ENCODE peak calls at places on chromosome 4, in six cellular contexts. E is suprapubic skin; I is ovary; H is adipocyte; W is CD8-positive, alpha-beta memory T cell; K is gastrocnemius medialis. G is an unnamed sample. For H3K4me1, the result is how much of the 10 kb centered on the place peaks cover.

GRCh38 chr4:911871-912490 is 20.1 kb downstream of the GAK start:
- DNase-seq in E (no peak), I (no peak), H (no peak), W (no peak), K (no peak), G (no peak)

GRCh38 chr4:145681956-145682355 is 2.0 kb downstream of the C4orf51 start:
- DNase-seq in E (no peak), I (no peak), H (peak), W (no peak), K (no peak), G (no peak)

GRCh38 chr4:149841686-149842085 is 26.0 kb upstream of the IQCM start:
- DNase-seq in E (no peak), I (no peak), H (no peak), W (no peak), K (no peak), G (no peak)

GRCh38 chr4:152886201-152886600 is 49.9 kb upstream of the FHDC1 start:
- DNase-seq in E (no peak), I (no peak), H (no peak), W (no peak), K (no peak), G (no peak)

GRCh38 chr4:13872145-13872544 is 244.6 kb upstream of the BOD1L1 start:
- DNase-seq in E (no peak), I (no peak), H (no peak), W (no peak), K (no peak), G (no peak)

GRCh38 chr4:156596026-156596425 is 375.6 kb downstream of the PDGFC start:
- DNase-seq in E (no peak), I (no peak), H (peak), W (no peak), K (no peak), G (no peak)

GRCh38 chr4:60724623-60725022 is 475.5 kb upstream of the ADGRL3 start:
- DNase-seq in E (no peak), I (no peak), H (peak), W (no peak), K (no peak), G (no peak)

GRCh38 chr4:104262678-104263077 is 232.0 kb downstream of the CXXC4 start:
- DNase-seq in E (no peak), I (no peak), H (no peak), W (no peak), K (no peak), G (no peak)

GRCh38 chr4:7043521-7044414 is 596 bp downstream of the TADA2B start:
- DNase-seq in E (peak), I (peak), H (peak), W (peak), K (peak), G (peak)

GRCh38 chr4:156779774-156780173 is 191.8 kb downstream of the PDGFC start:
- DNase-seq in E (no peak), I (no peak), H (no peak), W (no peak), K (no peak), G (no peak)

GRCh38 chr4:165814256-165815010 is 58.6 kb upstream of the TLL1 start:
- DNase-seq in E (no peak), I (no peak), H (no peak), W (no peak), K (no peak), G (no peak)

GRCh38 chr4:89254847-89255246 is 52.8 kb downstream of the GPRIN3 start:
- DNase-seq in E (no peak), I (no peak), H (peak), W (peak), K (no peak), G (no peak)

GRCh38 chr4:26780524-26780923 is 80.1 kb upstream of the STIM2 start:
- DNase-seq in E (no peak), I (no peak), H (peak), W (no peak), K (no peak), G (no peak)

GRCh38 chr4:124932447-124932846 is 219.9 kb upstream of the ANKRD50 start:
- DNase-seq in E (no peak), I (no peak), H (no peak), W (no peak), K (no peak), G (no peak)

GRCh38 chr4:173121044-173121685 is 47.4 kb upstream of the GALNT7 start:
- DNase-seq in E (no peak), I (no peak), H (peak), W (no peak), K (peak), G (no peak)

GRCh38 chr4:6441202-6441582 is 31.2 kb downstream of the PPP2R2C start:
- DNase-seq in E (no peak), I (no peak), H (no peak), W (no peak), K (no peak), G (no peak)

GRCh38 chr4:159446266-159446976 is 343.5 kb downstream of the RAPGEF2 start:
- DNase-seq in E (no peak), I (no peak), H (peak), W (no peak), K (peak), G (no peak)

GRCh38 chr4:122798101-122798500 is 28.5 kb upstream of the FGF2 start:
- DNase-seq in E (no peak), I (peak), H (peak), W (no peak), K (no peak), G (peak)

GRCh38 chr4:68951806-68952585 is 392 bp upstream of the UGT2A3 start:
- DNase-seq in E (no peak), I (no peak), H (no peak), W (no peak), K (no peak), G (no peak)

GRCh38 chr4:31059753-31060522 is 339.8 kb downstream of the PCDH7 start:
- DNase-seq in E (no peak), I (no peak), H (peak), W (no peak), K (no peak), G (no peak)

GRCh38 chr4:48445704-48446103 is 37.4 kb upstream of the SLC10A4 start:
- DNase-seq in E (no peak), I (no peak), H (peak), W (no peak), K (no peak), G (no peak)

GRCh38 chr4:112847045-112847444 is 202.4 kb upstream of the ANK2 start:
- DNase-seq in E (no peak), I (no peak), H (no peak), W (no peak), K (no peak), G (no peak)

GRCh38 chr4:152936446-152937279 is 540 bp downstream of the FHDC1 start:
- DNase-seq in E (peak), I (no peak), H (peak), W (no peak), K (no peak), G (no peak)

GRCh38 chr4:97152159-97152558 is 991.1 kb downstream of the STPG2 start:
- DNase-seq in E (no peak), I (no peak), H (no peak), W (no peak), K (no peak), G (no peak)

GRCh38 chr4:87465739-87466366 is 43.5 kb downstream of the NUDT9 start:
- DNase-seq in E (no peak), I (no peak), H (peak), W (peak), K (no peak), G (no peak)

GRCh38 chr4:36053931-36054330 is 190.4 kb downstream of the ARAP2 start:
- DNase-seq in E (no peak), I (no peak), H (no peak), W (no peak), K (no peak), G (no peak)

GRCh38 chr4:127622923-127623754 is 9.6 kb upstream of the INTU start:
- DNase-seq in E (no peak), I (peak), H (peak), W (no peak), K (no peak), G (peak)

GRCh38 chr4:30744957-30745640 is 24.9 kb downstream of the PCDH7 start:
- DNase-seq in E (no peak), I (no peak), H (peak), W (no peak), K (no peak), G (no peak)

GRCh38 chr4:179976777-179977176 is 2266.4 kb upstream of the TENM3 start:
- DNase-seq in E (no peak), I (no peak), H (no peak), W (no peak), K (no peak), G (no peak)

GRCh38 chr4:111991797-111992196 is 153.5 kb upstream of the FAM241A start:
- DNase-seq in E (no peak), I (no peak), H (peak), W (no peak), K (no peak), G (no peak)

GRCh38 chr4:81617569-81617968 is 145.9 kb upstream of the RASGEF1B start:
- DNase-seq in E (no peak), I (no peak), H (no peak), W (no peak), K (no peak), G (no peak)

GRCh38 chr4:26484032-26484515 is 6.2 kb downstream of the CCKAR start:
- DNase-seq in E (no peak), I (no peak), H (peak), W (no peak), K (no peak), G (no peak)

GRCh38 chr4:98181815-98182214 is 38.5 kb upstream of the STPG2 start:
- DNase-seq in E (no peak), I (no peak), H (peak), W (no peak), K (no peak), G (no peak)

GRCh38 chr4:153061971-153062370 is 125.8 kb downstream of the FHDC1 start:
- DNase-seq in E (no peak), I (no peak), H (no peak), W (no peak), K (no peak), G (no peak)

GRCh38 chr4:140097572-140097971 is 56.4 kb downstream of the MAML3 start:
- DNase-seq in E (no peak), I (no peak), H (no peak), W (no peak), K (no peak), G (no peak)

GRCh38 chr4:37661643-37662221 is 24.4 kb downstream of the RELL1 start:
- DNase-seq in E (no peak), I (no peak), H (peak), W (no peak), K (no peak), G (no peak)

GRCh38 chr4:37662861-37663390 is 23.2 kb downstream of the RELL1 start:
- DNase-seq in E (no peak), I (no peak), H (no peak), W (no peak), K (no peak), G (peak)

GRCh38 chr4:37664696-37665095 is 21.5 kb downstream of the RELL1 start:
- DNase-seq in E (no peak), I (no peak), H (no peak), W (no peak), K (no peak), G (no peak)

GRCh38 chr4:37663552-37663951 is 22.6 kb downstream of the RELL1 start:
- DNase-seq in E (no peak), I (no peak), H (no peak), W (no peak), K (no peak), G (no peak)

GRCh38 chr4:37662306-37662705 is 23.9 kb downstream of the RELL1 start:
- DNase-seq in E (no peak), I (no peak), H (no peak), W (no peak), K (no peak), G (no peak)
- H3K4me3 ChIP-seq in E (no peak), I (no peak), H (no peak), W (no peak), K (no peak), G (peak)

GRCh38 chr4:8185930-8186329 is 13.2 kb upstream of the SH3TC1 start:
- DNase-seq in E (no peak), I (no peak), H (peak), W (no peak), K (no peak), G (no peak)

GRCh38 chr4:8188743-8189550 is 10.1 kb upstream of the SH3TC1 start:
- DNase-seq in E (peak), I (no peak), H (no peak), W (no peak), K (peak), G (peak)

GRCh38 chr4:8189551-8190466 is 9.3 kb upstream of the SH3TC1 start:
- DNase-seq in E (no peak), I (no peak), H (no peak), W (no peak), K (no peak), G (no peak)

GRCh38 chr4:8186883-8187282 is 12.2 kb upstream of the SH3TC1 start:
- DNase-seq in E (no peak), I (no peak), H (no peak), W (no peak), K (no peak), G (no peak)

DNA sequence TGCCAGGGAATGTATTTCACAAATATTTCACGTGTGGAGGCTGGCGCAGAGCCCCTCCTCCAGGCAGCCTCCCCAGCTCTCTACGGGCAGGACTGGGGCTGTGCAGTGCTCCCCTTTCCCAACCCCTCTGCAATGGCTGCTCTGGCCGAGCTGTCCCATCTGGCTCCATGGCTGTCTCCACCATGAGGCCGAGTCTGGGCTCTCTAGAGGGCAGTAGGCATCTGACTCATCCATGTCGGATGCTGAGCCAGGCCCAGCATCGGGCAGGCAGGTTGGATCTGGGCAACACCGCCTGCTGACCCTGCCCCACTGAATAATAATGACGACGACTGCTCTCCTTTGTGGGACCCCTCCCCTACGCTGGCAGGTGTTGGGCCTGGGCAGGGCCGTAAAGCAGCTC is 11.0 kb upstream of the SH3TC1 start:
- DNase-seq in E (no peak), I (no peak), H (no peak), W (no peak), K (peak), G (no peak)
- H3K4me1 ChIP-seq in E (half or more), I (under half), H (under half), W (under half), K (half or more), G (half or more)

GRCh38 chr4:144421839-144422565 is 224.0 kb upstream of the HHIP start:
- DNase-seq in E (no peak), I (no peak), H (no peak), W (no peak), K (no peak), G (no peak)

GRCh38 chr4:144423930-144424329 is 222.0 kb upstream of the HHIP start:
- DNase-seq in E (no peak), I (no peak), H (no peak), W (no peak), K (no peak), G (no peak)

GRCh38 chr4:144421056-144421455 is 224.9 kb upstream of the HHIP start:
- DNase-seq in E (no peak), I (no peak), H (no peak), W (no peak), K (no peak), G (no peak)
- H3K4me3 ChIP-seq in E (no peak), I (no peak), H (no peak), W (no peak), K (no peak), G (no peak)

GRCh38 chr4:78152795-78153194 is 95.7 kb downstream of the FRAS1 start:
- DNase-seq in E (no peak), I (no peak), H (no peak), W (no peak), K (no peak), G (no peak)
- H3K4me1 ChIP-seq in E (under half), I (under half), H (under half), W (under half), K (under half), G (under half)

DNA sequence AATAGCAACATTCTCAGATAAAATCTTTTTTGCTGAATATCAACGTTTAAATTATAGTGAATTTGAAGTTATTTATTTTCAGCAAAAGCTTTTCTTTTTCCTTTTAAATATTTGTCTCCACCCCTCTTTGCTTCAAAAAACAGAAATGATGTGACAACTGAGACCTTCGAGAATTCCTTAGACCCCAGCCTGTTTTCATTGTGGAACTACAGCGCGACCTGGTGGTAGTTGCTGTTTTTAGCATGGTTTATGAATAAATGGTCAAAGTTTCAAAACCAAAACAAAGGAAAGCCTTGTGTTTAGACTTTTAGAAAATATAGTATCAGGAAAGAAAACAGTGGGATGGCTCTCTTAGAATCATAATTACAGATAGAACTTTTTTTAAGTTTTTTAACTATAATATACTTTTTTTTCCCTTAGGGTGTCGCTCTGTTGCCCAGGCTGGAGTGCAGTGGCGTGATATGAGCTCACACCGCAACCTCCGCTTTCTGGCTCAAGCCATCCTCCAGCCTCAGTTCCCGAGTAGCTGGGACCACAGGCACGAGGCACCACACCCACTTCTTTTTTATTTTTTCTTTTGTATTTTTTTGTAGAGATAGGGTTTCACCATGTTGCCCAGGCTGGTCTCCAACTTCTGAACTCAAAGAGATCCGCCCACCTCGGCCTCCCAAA is 26.8 kb upstream of the TMEM184C start:
- DNase-seq in E (no peak), I (peak), H (peak), W (no peak), K (no peak), G (peak)
- H3K4me3 ChIP-seq in E (no peak), I (no peak), H (no peak), W (no peak), K (no peak), G (no peak)